ENCODE peak calls at places on chromosomes 12 and 14, in five cellular contexts. N is IMR-90, X is H1, E is neuronal stem cell, W is H9. D is an unnamed sample.

GRCh38 chr14:36068777-36069534 is 107.6 kb downstream of the PTCSC3 start:
- DNase-seq in N (peak), X (no peak), W (no peak), E (no peak), D (no peak)

GRCh38 chr12:127625372-127625771 is 641.6 kb upstream of the TMEM132C start:
- DNase-seq in X (no peak), N (no peak), W (no peak), E (no peak), D (no peak)

GRCh38 chr12:119354187-119354586 is 19.7 kb downstream of the CCDC60 start:
- DNase-seq in X (no peak), E (no peak), W (no peak), N (no peak), D (no peak)

GRCh38 chr14:63899953-63900352 is 47.1 kb downstream of the SYNE2 start:
- DNase-seq in N (no peak), X (no peak), E (no peak), W (no peak), D (no peak)

GRCh38 chr12:92466391-92467305 is 236.1 kb upstream of the PLEKHG7 start:
- DNase-seq in E (peak), X (peak), W (peak), N (peak), D (peak)

GRCh38 chr12:131140697-131141096 is 187.0 kb downstream of the ADGRD1 start:
- DNase-seq in N (no peak), W (peak), E (no peak), X (no peak), D (no peak)

GRCh38 chr12:12823308-12823707 is 10.2 kb downstream of the DDX47 start:
- DNase-seq in X (no peak), E (no peak), N (peak), W (no peak), D (no peak)

GRCh38 chr12:117854339-117855012 is 114.3 kb downstream of the KSR2 start:
- DNase-seq in W (peak), X (peak), N (peak), E (peak), D (peak)

GRCh38 chr12:87930033-87930432 is 99.2 kb downstream of the C12orf50 start:
- DNase-seq in N (peak), X (no peak), E (no peak), W (no peak), D (peak)

GRCh38 chr12:61993734-61994345 is 266.4 kb upstream of the USP15 start:
- DNase-seq in W (no peak), E (peak), X (no peak), N (peak), D (peak)

GRCh38 chr12:3071107-3071506 is 6.1 kb upstream of the TSPAN9 start:
- DNase-seq in N (no peak), E (no peak), W (peak), X (no peak), D (no peak)

GRCh38 chr14:103121846-103122577 is 1.2 kb upstream of the TNFAIP2 start:
- DNase-seq in N (peak), W (peak), E (no peak), X (no peak), D (peak)

GRCh38 chr12:76276499-76277151 is 71.6 kb downstream of the BBS10 start:
- DNase-seq in N (no peak), W (no peak), E (no peak), X (no peak), D (peak)

GRCh38 chr14:63308723-63309317 is 9.9 kb downstream of the GPHB5 start:
- DNase-seq in E (no peak), W (peak), X (peak), N (peak), D (no peak)

GRCh38 chr12:115752913-115753726 is 524.4 kb downstream of the MED13L start:
- DNase-seq in E (peak), X (no peak), N (peak), W (peak), D (peak)

GRCh38 chr14:73208390-73208789 is 28.9 kb upstream of the PAPLN start:
- DNase-seq in E (no peak), W (no peak), N (no peak), X (no peak), D (no peak)

GRCh38 chr12:6796576-6796975 is 7.2 kb downstream of the CD4 start:
- DNase-seq in E (no peak), N (no peak), W (no peak), X (no peak), D (no peak)

GRCh38 chr12:82449179-82449578 is 90.8 kb downstream of the METTL25 start:
- DNase-seq in E (no peak), W (no peak), N (no peak), X (no peak), D (no peak)

GRCh38 chr12:105222726-105223357 is 13.1 kb downstream of the APPL2 start:
- DNase-seq in X (no peak), E (no peak), N (no peak), W (no peak), D (no peak)

GRCh38 chr14:24366664-24367505 is 1.1 kb upstream of the NFATC4 start:
- DNase-seq in N (peak), E (peak), X (no peak), W (peak), D (peak)

GRCh38 chr12:48510111-48510510 is 15.3 kb upstream of the OR8S1 start:
- DNase-seq in E (no peak), W (no peak), N (no peak), X (no peak), D (no peak)
- H3K14ac ChIP-seq in E (no peak), W (no peak), N (no peak), X (no peak), D (no peak)

GRCh38 chr14:52553002-52553670 is 500 bp downstream of the GPR137C start:
- DNase-seq in E (no peak), W (peak), X (no peak), N (no peak), D (peak)
- H3K14ac ChIP-seq in E (peak), W (peak), X (no peak), N (no peak), D (peak)

GRCh38 chr12:113274848-113275247 is 53.6 kb downstream of the TPCN1 start:
- DNase-seq in W (no peak), X (no peak), E (no peak), N (no peak), D (no peak)
- H3K14ac ChIP-seq in W (no peak), X (no peak), E (no peak), N (no peak), D (no peak)

GRCh38 chr14:52792097-52792415 is 649 bp upstream of the GNPNAT1 start:
- DNase-seq in X (no peak), E (no peak), N (no peak), W (no peak), D (no peak)
- H3K14ac ChIP-seq in X (no peak), E (no peak), N (peak), W (peak), D (no peak)

DNA sequence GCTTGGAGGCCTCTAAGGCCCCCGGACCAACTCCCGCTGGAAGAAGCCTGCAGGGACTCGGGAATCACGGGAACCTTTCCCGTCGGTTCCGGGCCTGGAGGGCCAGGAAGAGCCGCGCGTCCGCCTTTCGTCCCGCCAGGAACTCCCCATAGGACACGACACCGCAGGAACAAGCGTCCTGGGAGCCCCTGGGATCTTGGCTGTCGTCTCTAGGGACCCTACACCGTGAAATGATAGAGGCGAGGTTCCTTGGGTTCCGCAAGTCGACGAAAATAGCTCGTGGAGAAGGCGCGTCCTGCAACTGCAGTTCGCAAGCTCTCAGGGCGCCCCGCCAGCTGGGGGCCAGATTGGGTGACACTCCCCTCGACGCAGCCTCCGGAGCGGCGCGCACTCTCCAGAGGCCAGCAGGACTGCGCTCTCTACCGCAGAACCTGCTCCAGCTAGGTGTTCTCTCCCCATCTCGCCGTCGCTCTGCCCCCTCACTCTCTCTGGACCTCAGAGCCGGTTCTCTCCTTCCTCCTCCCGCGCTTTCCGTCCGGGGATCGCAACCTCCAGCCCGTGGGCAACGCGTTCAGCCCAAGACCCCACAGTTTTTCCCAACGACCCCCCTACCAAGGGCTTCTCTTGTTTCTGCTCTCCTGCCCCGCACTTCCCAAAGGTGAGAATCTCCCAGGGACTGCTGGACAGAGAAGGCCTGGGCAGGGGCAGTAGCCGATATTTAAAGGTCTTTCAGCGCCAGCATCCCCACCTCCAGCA is 776 bp downstream of the BMP4 start:
- DNase-seq in N (no peak), X (no peak), W (peak), E (no peak), D (peak)
- H3K14ac ChIP-seq in N (peak), X (no peak), W (no peak), E (no peak), D (no peak)

GRCh38 chr12:55818140-55818728 is 393 bp downstream of the ORMDL2 start:
- DNase-seq in E (no peak), X (no peak), N (no peak), W (no peak), D (no peak)
- H3K14ac ChIP-seq in E (no peak), X (no peak), N (peak), W (no peak), D (no peak)

DNA sequence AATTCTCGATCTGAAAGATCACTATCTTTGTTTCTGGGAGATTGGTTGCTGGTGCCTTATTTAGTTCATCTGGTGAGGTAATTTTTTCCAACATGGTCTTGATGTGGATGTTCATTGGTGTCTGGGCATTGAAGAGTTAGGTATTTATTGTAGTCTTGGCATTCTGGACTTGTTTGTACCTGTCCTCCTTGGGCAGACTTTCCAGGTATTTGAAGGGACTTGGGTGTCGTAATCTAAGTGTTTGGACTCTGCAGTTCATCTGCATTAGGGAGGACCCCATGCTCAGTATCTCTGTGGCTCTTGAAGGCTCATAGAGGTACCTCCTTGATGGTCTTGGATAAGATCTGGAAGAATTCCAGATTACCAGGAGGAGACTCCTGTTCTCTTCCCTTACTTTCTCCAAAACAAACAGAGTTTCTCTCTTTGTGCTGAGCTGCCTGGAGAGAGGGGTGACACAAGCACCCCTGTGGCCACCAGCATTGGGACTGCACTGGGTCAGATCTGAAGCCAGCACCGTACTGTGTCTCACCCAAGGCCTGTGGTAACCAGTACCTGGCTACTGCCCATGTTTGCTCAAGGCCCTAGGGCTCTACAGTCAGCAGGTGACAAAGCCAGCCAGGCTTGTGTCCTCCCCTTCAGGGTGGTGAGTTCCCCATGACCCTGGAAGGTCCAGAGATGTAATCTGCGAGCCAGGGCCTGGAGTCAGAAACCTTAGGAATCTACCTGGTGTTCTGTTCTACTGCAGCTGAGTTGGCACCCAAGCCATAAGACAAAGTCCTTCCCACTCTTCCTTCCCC is 5.3 kb downstream of the A2ML1 start:
- DNase-seq in E (no peak), W (peak), X (no peak), N (no peak), D (no peak)
- H3K14ac ChIP-seq in E (no peak), W (no peak), X (no peak), N (no peak), D (no peak)

GRCh38 chr14:55579724-55580400 is at the start of gene KTN1:
- DNase-seq in E (peak), X (no peak), W (peak), N (peak), D (peak)

GRCh38 chr14:55580401-55581010 is 499 bp downstream of the KTN1 start:
- DNase-seq in E (peak), W (peak), N (no peak), X (no peak), D (peak)

GRCh38 chr14:55578511-55578910 is 1.5 kb upstream of the KTN1 start:
- DNase-seq in E (no peak), X (no peak), W (no peak), N (no peak), D (no peak)

GRCh38 chr14:55582741-55583140 is 2.7 kb downstream of the KTN1 start:
- DNase-seq in E (no peak), W (no peak), X (no peak), N (no peak), D (no peak)

GRCh38 chr14:55581011-55581806 is 1.2 kb downstream of the KTN1 start:
- DNase-seq in N (no peak), X (no peak), W (peak), E (no peak), D (peak)
- H3K14ac ChIP-seq in N (peak), X (no peak), W (peak), E (peak), D (no peak)

GRCh38 chr14:101980251-101980650 is 15.9 kb downstream of the DYNC1H1 start:
- DNase-seq in X (no peak), E (no peak), N (no peak), W (no peak), D (no peak)
- H3K14ac ChIP-seq in X (no peak), E (no peak), N (no peak), W (no peak), D (no peak)